ENCODE peak calls at places on chromosome 7, in six cellular contexts. One of them, this sample, is unnamed.

GRCh38 chr7:5070206-5070605 is 24.5 kb downstream of the RBAK start:
- DNase-seq in neural progenitor cell: no peak
- DNase-seq in mammary epithelial cell: no peak
- DNase-seq in H9: no peak
- DNase-seq in MM.1S: no peak
- DNase-seq in IMR-90: no peak
- DNase-seq in this sample: no peak

GRCh38 chr7:108596560-108596959 is 26.9 kb downstream of the DNAJB9 start:
- DNase-seq in IMR-90: no peak
- DNase-seq in H9: no peak
- DNase-seq in neural progenitor cell: no peak
- DNase-seq in mammary epithelial cell: no peak
- DNase-seq in MM.1S: peak; percentile 69
- DNase-seq in this sample: no peak

GRCh38 chr7:50467817-50468610 is 17.9 kb upstream of the FIGNL1 start:
- DNase-seq in IMR-90: peak; percentile 58
- DNase-seq in H9: peak; percentile 81
- DNase-seq in mammary epithelial cell: peak; percentile 50
- DNase-seq in MM.1S: peak; percentile 78
- DNase-seq in neural progenitor cell: peak; percentile 87
- DNase-seq in this sample: peak; percentile 86

GRCh38 chr7:26853788-26854393 is 10.5 kb downstream of the SKAP2 start:
- DNase-seq in mammary epithelial cell: peak; percentile 52
- DNase-seq in IMR-90: peak; percentile 75
- DNase-seq in H9: no peak
- DNase-seq in neural progenitor cell: peak; percentile 39
- DNase-seq in MM.1S: peak; percentile 42
- DNase-seq in this sample: no peak

GRCh38 chr7:134954197-134955082 is 31.9 kb upstream of the AGBL3 start:
- DNase-seq in mammary epithelial cell: no peak
- DNase-seq in neural progenitor cell: peak; percentile 43
- DNase-seq in MM.1S: peak; percentile 82
- DNase-seq in H9: no peak
- DNase-seq in IMR-90: peak; percentile 54
- DNase-seq in this sample: no peak

GRCh38 chr7:48337012-48337621 is 165.9 kb downstream of the ABCA13 start:
- DNase-seq in mammary epithelial cell: peak; percentile 28
- DNase-seq in IMR-90: peak; percentile 8
- DNase-seq in MM.1S: no peak
- DNase-seq in neural progenitor cell: peak; percentile 59
- DNase-seq in H9: peak; percentile 54
- DNase-seq in this sample: no peak

GRCh38 chr7:75565129-75565528 is 73.0 kb downstream of the SPDYE5 start:
- DNase-seq in MM.1S: no peak
- DNase-seq in H9: no peak
- DNase-seq in neural progenitor cell: no peak
- DNase-seq in IMR-90: peak; percentile 93
- DNase-seq in mammary epithelial cell: peak; percentile 88
- DNase-seq in this sample: no peak

GRCh38 chr7:117227091-117227490 is 95.8 kb downstream of the WNT2 start:
- DNase-seq in mammary epithelial cell: no peak
- DNase-seq in H9: no peak
- DNase-seq in IMR-90: peak; percentile 31
- DNase-seq in MM.1S: no peak
- DNase-seq in neural progenitor cell: no peak
- DNase-seq in this sample: no peak

GRCh38 chr7:84193787-84194186 is 802 bp downstream of the SEMA3A start:
- DNase-seq in neural progenitor cell: no peak
- DNase-seq in mammary epithelial cell: no peak
- DNase-seq in H9: no peak
- DNase-seq in MM.1S: no peak
- DNase-seq in IMR-90: no peak
- DNase-seq in this sample: no peak

GRCh38 chr7:75055830-75056431 is 17.7 kb downstream of the RCC1L start:
- DNase-seq in mammary epithelial cell: no peak
- DNase-seq in MM.1S: no peak
- DNase-seq in H9: no peak
- DNase-seq in neural progenitor cell: no peak
- DNase-seq in IMR-90: peak; percentile 40
- DNase-seq in this sample: no peak

GRCh38 chr7:78634073-78634472 is 819.4 kb downstream of the MAGI2 start:
- DNase-seq in H9: no peak
- DNase-seq in neural progenitor cell: no peak
- DNase-seq in mammary epithelial cell: peak; percentile 12
- DNase-seq in MM.1S: no peak
- DNase-seq in IMR-90: no peak
- DNase-seq in this sample: no peak

GRCh38 chr7:116579835-116580234 is 55.0 kb downstream of the CAV1 start:
- DNase-seq in neural progenitor cell: no peak
- DNase-seq in mammary epithelial cell: no peak
- DNase-seq in IMR-90: no peak
- DNase-seq in H9: no peak
- DNase-seq in MM.1S: no peak
- DNase-seq in this sample: no peak

GRCh38 chr7:148979827-148980226 is 48.5 kb downstream of the PDIA4 start:
- DNase-seq in H9: no peak
- DNase-seq in mammary epithelial cell: no peak
- DNase-seq in IMR-90: no peak
- DNase-seq in neural progenitor cell: no peak
- DNase-seq in MM.1S: no peak
- DNase-seq in this sample: no peak

GRCh38 chr7:73429218-73429617 is 4.4 kb upstream of the FZD9 start:
- DNase-seq in neural progenitor cell: peak; percentile 98
- DNase-seq in mammary epithelial cell: no peak
- DNase-seq in IMR-90: peak; percentile 38
- DNase-seq in H9: peak; percentile 81
- DNase-seq in MM.1S: no peak
- DNase-seq in this sample: no peak

GRCh38 chr7:106126170-106126938 is 14.2 kb upstream of the SYPL1 start:
- DNase-seq in IMR-90: peak; percentile 82
- DNase-seq in H9: no peak
- DNase-seq in neural progenitor cell: no peak
- DNase-seq in mammary epithelial cell: peak; percentile 75
- DNase-seq in MM.1S: no peak
- DNase-seq in this sample: peak; percentile 47

GRCh38 chr7:123747620-123748141 is 1.1 kb downstream of the WASL start:
- DNase-seq in IMR-90: peak; percentile 88
- DNase-seq in MM.1S: peak; percentile 66
- DNase-seq in mammary epithelial cell: peak; percentile 83
- DNase-seq in H9: peak; percentile 79
- DNase-seq in neural progenitor cell: peak; percentile 75
- DNase-seq in this sample: peak; percentile 83

GRCh38 chr7:28528899-28529298 is 116.6 kb downstream of the CREB5 start:
- DNase-seq in MM.1S: no peak
- DNase-seq in IMR-90: peak; percentile 38
- DNase-seq in mammary epithelial cell: no peak
- DNase-seq in neural progenitor cell: no peak
- DNase-seq in H9: no peak
- DNase-seq in this sample: no peak

GRCh38 chr7:157139142-157140117 is 704 bp downstream of the UBE3C start:
- DNase-seq in MM.1S: peak; percentile 73
- DNase-seq in IMR-90: peak; percentile 38
- DNase-seq in mammary epithelial cell: no peak
- DNase-seq in neural progenitor cell: no peak
- DNase-seq in H9: no peak
- DNase-seq in this sample: peak; percentile 29

GRCh38 chr7:157138101-157138423 is 664 bp upstream of the UBE3C start:
- DNase-seq in H9: no peak
- DNase-seq in MM.1S: peak; percentile 23
- DNase-seq in IMR-90: no peak
- DNase-seq in mammary epithelial cell: no peak
- DNase-seq in neural progenitor cell: no peak
- DNase-seq in this sample: no peak

GRCh38 chr7:157138424-157139141 is at the start of gene UBE3C:
- DNase-seq in IMR-90: peak; percentile 90
- DNase-seq in H9: peak; percentile 87
- DNase-seq in MM.1S: peak; percentile 97
- DNase-seq in mammary epithelial cell: peak; percentile 86
- DNase-seq in neural progenitor cell: peak; percentile 97
- DNase-seq in this sample: peak; percentile 92

GRCh38 chr7:157141525-157142060 is 2.9 kb downstream of the UBE3C start:
- DNase-seq in IMR-90: no peak
- DNase-seq in mammary epithelial cell: no peak
- DNase-seq in MM.1S: no peak
- DNase-seq in H9: no peak
- DNase-seq in neural progenitor cell: no peak
- DNase-seq in this sample: no peak

DNA sequence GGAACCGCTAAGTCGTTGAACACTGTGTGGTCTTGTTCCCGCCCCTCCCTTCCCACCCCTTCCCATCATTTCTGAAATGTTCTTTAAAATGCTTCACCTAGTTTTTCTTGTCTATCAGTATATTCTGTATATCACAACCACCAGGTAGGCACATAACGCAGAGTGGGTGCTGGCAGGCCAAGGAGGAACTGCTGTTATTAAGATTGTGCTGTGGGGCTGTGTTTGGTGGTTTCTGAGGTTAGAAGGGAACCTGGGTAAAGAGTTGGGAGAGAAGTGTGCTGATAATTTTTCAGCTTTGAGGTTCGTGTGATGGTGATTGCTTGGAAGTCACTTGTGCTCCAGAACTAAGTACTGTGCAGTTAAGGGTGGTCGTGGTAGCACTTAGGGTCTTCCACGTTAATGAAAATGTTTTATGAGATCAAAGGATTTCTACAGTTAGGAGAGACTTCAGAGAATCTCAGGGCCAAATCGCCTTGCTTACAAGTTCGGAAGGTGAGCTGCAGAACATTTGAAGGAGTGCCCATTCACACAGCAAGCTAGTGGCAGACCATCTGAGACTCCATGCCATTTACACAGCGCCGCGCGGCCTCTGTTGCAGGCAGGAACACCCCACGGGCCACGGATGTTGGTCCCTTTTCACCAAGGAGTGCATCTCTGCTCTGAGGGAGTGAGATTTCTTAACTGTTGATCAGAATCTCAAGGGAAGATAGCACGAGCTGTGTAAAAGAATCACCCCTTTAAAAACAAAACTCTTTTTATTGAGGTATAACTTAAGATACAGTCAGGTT is 1.6 kb downstream of the UBE3C start:
- DNase-seq in H9: no peak
- DNase-seq in IMR-90: no peak
- DNase-seq in neural progenitor cell: no peak
- DNase-seq in MM.1S: no peak
- DNase-seq in mammary epithelial cell: no peak
- DNase-seq in this sample: peak; percentile 59
- H3K9ac ChIP-seq in H9: peak overlapping the region; percentile 82
- H3K9ac ChIP-seq in IMR-90: peak overlapping the region; percentile 88
- H3K9ac ChIP-seq in neural progenitor cell: peak overlapping the region; percentile 88
- H3K9ac ChIP-seq in MM.1S: no peak overlapping the region
- H3K9ac ChIP-seq in mammary epithelial cell: peak overlapping the region; percentile 86
- H3K9ac ChIP-seq in this sample: peak overlapping the region; percentile 73

DNA sequence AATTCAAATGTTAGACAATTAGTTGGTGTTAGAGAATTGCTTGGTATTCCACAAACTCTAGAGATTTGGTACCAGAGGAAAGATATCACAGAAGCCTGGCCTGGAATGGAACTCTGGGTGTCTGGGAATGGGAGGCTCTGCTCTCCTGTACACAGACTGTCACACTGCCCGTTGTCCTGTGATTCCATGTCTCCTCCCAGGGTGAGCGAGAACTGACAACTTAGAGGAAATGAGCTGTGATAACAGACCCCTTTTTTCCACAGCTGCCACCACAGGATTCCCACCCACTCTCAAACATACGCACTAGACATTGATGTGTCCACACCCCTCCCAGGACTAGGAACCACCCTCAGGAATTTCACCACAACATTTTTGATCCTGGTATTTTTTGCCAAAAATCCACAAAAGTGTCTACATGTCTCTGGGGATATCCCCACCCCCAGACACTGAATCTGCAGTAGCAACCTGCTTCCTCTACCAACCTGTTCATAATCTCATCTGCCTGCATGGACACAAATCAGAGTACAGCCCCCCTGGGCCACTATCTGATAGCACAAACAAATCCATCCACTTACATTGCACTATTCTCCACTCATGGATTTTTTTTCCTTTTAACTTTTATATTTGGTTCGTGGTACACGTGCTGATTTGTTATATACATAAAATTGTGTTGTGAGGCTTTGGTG is 4.7 kb downstream of the ZNF273 start:
- DNase-seq in mammary epithelial cell: no peak
- DNase-seq in H9: no peak
- DNase-seq in MM.1S: no peak
- DNase-seq in IMR-90: peak; percentile 17
- DNase-seq in neural progenitor cell: no peak
- DNase-seq in this sample: no peak
- H4K20me1 ChIP-seq in mammary epithelial cell: no peaks in the 10 kb centered on the region
- H4K20me1 ChIP-seq in H9: no peaks in the 10 kb centered on the region
- H4K20me1 ChIP-seq in MM.1S: no peaks in the 10 kb centered on the region
- H4K20me1 ChIP-seq in IMR-90: no peaks in the 10 kb centered on the region
- H4K20me1 ChIP-seq in neural progenitor cell: no peaks in the 10 kb centered on the region
- H4K20me1 ChIP-seq in this sample: peaks cover 7% of the 10 kb centered on the region

DNA sequence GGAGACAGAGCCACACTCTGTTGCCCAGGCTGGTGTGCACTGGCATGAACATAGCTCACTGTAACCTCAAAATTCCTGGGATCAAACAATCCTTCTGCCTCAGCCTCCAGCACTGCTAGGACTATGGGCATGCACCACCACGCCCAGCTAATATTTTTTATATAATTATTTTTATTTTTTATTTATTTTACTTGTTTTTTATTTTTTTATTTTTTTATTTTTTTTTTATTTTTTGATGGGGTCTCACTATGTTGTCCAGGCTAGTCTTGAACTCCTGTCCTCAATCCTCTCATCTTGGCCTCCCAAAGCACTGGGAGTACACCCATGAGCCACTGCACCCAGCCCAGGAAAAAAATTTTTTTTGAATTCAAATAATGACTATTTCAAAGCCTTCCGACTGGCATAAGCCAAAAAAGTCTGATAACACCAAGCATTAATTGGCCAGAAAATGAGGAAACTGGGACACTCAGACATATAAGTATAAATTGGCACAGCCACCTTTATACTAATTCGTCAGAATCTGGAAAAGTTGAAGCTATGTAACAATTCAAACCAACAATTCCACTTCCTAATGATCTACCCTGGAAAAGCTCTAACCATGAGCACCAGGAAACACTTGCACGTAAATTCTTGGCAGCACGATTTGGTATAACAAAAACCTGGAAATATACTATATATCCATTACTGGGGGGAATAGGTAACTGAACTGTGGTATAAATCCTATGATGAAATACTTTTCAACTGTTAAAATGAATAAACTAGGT is 6.3 kb downstream of the ZC3HAV1 start:
- DNase-seq in MM.1S: no peak
- DNase-seq in IMR-90: no peak
- DNase-seq in H9: no peak
- DNase-seq in neural progenitor cell: no peak
- DNase-seq in mammary epithelial cell: no peak
- DNase-seq in this sample: no peak
- H3K27ac ChIP-seq in MM.1S: peak overlapping the region; percentile 88
- H3K27ac ChIP-seq in IMR-90: no peak overlapping the region
- H3K27ac ChIP-seq in H9: no peak overlapping the region
- H3K27ac ChIP-seq in neural progenitor cell: no peak overlapping the region
- H3K27ac ChIP-seq in mammary epithelial cell: no peak overlapping the region
- H3K27ac ChIP-seq in this sample: peak overlapping the region; percentile 97

DNA sequence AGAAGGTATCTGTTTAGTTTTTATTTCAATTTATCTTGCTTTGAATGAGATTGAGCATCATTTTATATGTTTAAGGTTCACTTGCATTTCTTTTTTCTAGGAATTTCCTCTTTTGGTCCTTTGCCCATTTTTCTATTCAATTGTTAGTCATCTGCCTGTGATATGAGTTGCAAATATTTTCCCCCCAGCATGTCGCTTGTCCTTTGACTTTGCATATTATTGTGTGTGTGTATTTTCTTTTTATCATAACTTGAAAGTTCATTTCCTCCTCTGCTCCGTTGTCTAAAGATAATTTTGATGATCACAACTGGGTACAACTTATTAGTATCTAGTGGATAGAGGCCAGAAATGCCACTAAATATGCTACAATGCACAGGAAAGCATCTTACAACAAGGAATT is 132.7 kb upstream of the MDFIC start:
- DNase-seq in IMR-90: peak; percentile 51
- DNase-seq in H9: no peak
- DNase-seq in MM.1S: no peak
- DNase-seq in mammary epithelial cell: no peak
- DNase-seq in neural progenitor cell: no peak
- DNase-seq in this sample: no peak
- H3K9ac ChIP-seq in IMR-90: no peak overlapping the region
- H3K9ac ChIP-seq in H9: no peak overlapping the region
- H3K9ac ChIP-seq in MM.1S: no peak overlapping the region
- H3K9ac ChIP-seq in mammary epithelial cell: no peak overlapping the region
- H3K9ac ChIP-seq in neural progenitor cell: no peak overlapping the region
- H3K9ac ChIP-seq in this sample: no peak overlapping the region